ENCODE peak calls at places on chromosomes 1 and 21, in eight cellular contexts. O is IMR-90, R is epithelial cell of esophagus, P is AG04450, E is transverse colon, B is HAP-1, A is upper lobe of right lung, H is endothelial cell of umbilical vein. U is an unnamed sample.
A peak's percentile ranks its signal among the peaks of the same experiment; 100 is the strongest.

GRCh38 chr1:14338509-14338908 is 260.0 kb upstream of the KAZN start:
- DNase-seq in O (no peak), R (no peak), P (no peak), E (no peak), B (no peak), A (no peak), H (no peak), U (no peak)

GRCh38 chr1:151145158-151146071 is 1.0 kb downstream of the SEMA6C start:
- DNase-seq in O (no peak), R (peak; percentile 22), P (no peak), E (no peak), B (no peak), A (peak; percentile 67), H (peak; percentile 49), U (no peak)

GRCh38 chr1:45617618-45618017 is 6.2 kb downstream of the CCDC17 start:
- DNase-seq in O (peak; percentile 75), R (peak; percentile 27), P (no peak), E (no peak), B (no peak), A (no peak), H (peak; percentile 65), U (no peak)

GRCh38 chr1:53378932-53379661 is 51.2 kb upstream of the LRP8 start:
- DNase-seq in O (no peak), R (no peak), P (no peak), E (no peak), B (no peak), A (peak; percentile 5), H (no peak), U (no peak)

GRCh38 chr1:87410771-87411170 is 82.1 kb downstream of the LMO4 start:
- DNase-seq in O (peak; percentile 17), R (peak; percentile 3), P (no peak), E (peak; percentile 77), B (no peak), A (no peak), H (no peak), U (no peak)

GRCh38 chr1:18684306-18684705 is 53.7 kb downstream of the PAX7 start:
- DNase-seq in O (no peak), R (no peak), P (no peak), E (no peak), B (no peak), A (no peak), H (no peak), U (no peak)

GRCh38 chr1:203244776-203245175 is 15.3 kb upstream of the CHIT1 start:
- DNase-seq in O (no peak), R (no peak), P (no peak), E (no peak), B (no peak), A (no peak), H (no peak), U (no peak)

GRCh38 chr1:92877081-92877711 is 45.4 kb downstream of the RPL5 start:
- DNase-seq in O (no peak), R (no peak), P (no peak), E (no peak), B (no peak), A (no peak), H (no peak), U (no peak)

GRCh38 chr1:11707621-11708276 is 16.2 kb downstream of the DRAXIN start:
- DNase-seq in O (no peak), R (no peak), P (no peak), E (peak; percentile 28), B (peak; percentile 8), A (peak; percentile 77), H (no peak), U (no peak)

GRCh38 chr1:58592521-58593134 is 15.6 kb upstream of the TACSTD2 start:
- DNase-seq in O (peak; percentile 87), R (peak; percentile 98), P (peak; percentile 80), E (no peak), B (no peak), A (peak; percentile 87), H (peak; percentile 98), U (peak; percentile 81)

GRCh38 chr1:40979241-40980067 is at the start of gene CTPS1:
- DNase-seq in O (peak; percentile 91), R (peak; percentile 93), P (peak; percentile 78), E (peak; percentile 96), B (peak; percentile 78), A (peak; percentile 98), H (peak; percentile 92), U (peak; percentile 83)

GRCh38 chr1:55476445-55477015 is 261.4 kb upstream of the USP24 start:
- DNase-seq in O (no peak), R (no peak), P (no peak), E (no peak), B (no peak), A (no peak), H (no peak), U (no peak)

GRCh38 chr1:107682467-107682866 is 282.5 kb downstream of the VAV3 start:
- DNase-seq in O (no peak), R (peak; percentile 79), P (no peak), E (no peak), B (peak; percentile 10), A (no peak), H (no peak), U (no peak)

GRCh38 chr1:97691325-97691724 is 229.5 kb downstream of the DPYD start:
- DNase-seq in O (no peak), R (no peak), P (no peak), E (no peak), B (no peak), A (no peak), H (no peak), U (no peak)

GRCh38 chr1:65264197-65264929 is 45.0 kb upstream of the DNAJC6 start:
- DNase-seq in O (peak; percentile 37), R (peak; percentile 74), P (no peak), E (no peak), B (no peak), A (no peak), H (peak; percentile 13), U (no peak)

GRCh38 chr1:17201201-17202021 is 3.5 kb upstream of the PADI1 start:
- DNase-seq in O (no peak), R (no peak), P (no peak), E (no peak), B (no peak), A (peak; percentile 33), H (no peak), U (no peak)

GRCh38 chr1:41455479-41456271 is 28.8 kb downstream of the EDN2 start:
- DNase-seq in O (peak; percentile 40), R (peak; percentile 79), P (no peak), E (peak; percentile 55), B (no peak), A (no peak), H (no peak), U (no peak)

GRCh38 chr21:36079010-36079649 is 9.3 kb downstream of the CBR1 start:
- DNase-seq in O (no peak), R (no peak), P (no peak), E (peak; percentile 61), B (no peak), A (peak; percentile 75), H (no peak), U (no peak)

GRCh38 chr1:9729523-9729922 is 78.0 kb downstream of the PIK3CD start:
- DNase-seq in O (no peak), R (no peak), P (no peak), E (no peak), B (no peak), A (no peak), H (no peak), U (no peak)
- H3K4me3 ChIP-seq in O (no peak overlapping the region), R (no peak overlapping the region), P (no peak overlapping the region), E (no peak overlapping the region), B (no peak overlapping the region), A (no peak overlapping the region), H (no peak overlapping the region), U (no peak overlapping the region)

DNA sequence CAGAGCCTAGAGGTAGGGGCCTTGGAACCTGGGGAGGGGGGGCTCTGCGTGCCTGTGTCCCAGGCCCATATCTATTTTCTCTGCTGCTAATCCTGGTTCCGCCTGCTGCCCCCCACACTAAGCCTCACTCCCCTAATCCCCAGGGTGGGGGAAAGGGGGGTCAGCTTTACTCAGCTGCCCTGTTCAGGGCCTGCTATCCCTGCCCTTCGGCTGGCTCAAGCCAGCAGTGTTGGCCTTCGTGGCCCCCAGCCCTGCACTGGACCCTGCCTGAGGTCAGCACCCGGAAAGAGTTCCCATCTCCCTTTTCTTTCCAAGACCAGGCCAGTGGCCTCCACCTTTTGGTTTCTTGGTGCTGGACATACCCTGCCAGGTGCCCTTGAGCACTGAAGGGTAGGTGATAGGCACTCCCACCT is 8.4 kb downstream of the ZBTB7B start:
- DNase-seq in O (no peak), R (no peak), P (no peak), E (no peak), B (no peak), A (no peak), H (no peak), U (no peak)
- H3K4me3 ChIP-seq in O (no peak overlapping the region), R (peak overlapping the region; percentile 21), P (no peak overlapping the region), E (no peak overlapping the region), B (no peak overlapping the region), A (no peak overlapping the region), H (no peak overlapping the region), U (no peak overlapping the region)

GRCh38 chr1:31535561-31535960 is 40.8 kb upstream of the TINAGL1 start:
- DNase-seq in O (no peak), R (peak; percentile 86), P (no peak), E (no peak), B (no peak), A (no peak), H (no peak), U (no peak)

GRCh38 chr1:31529999-31530705 is 46.2 kb upstream of the TINAGL1 start:
- DNase-seq in O (peak; percentile 34), R (peak; percentile 45), P (no peak), E (no peak), B (no peak), A (no peak), H (no peak), U (no peak)

GRCh38 chr1:31531177-31532000 is 44.9 kb upstream of the TINAGL1 start:
- DNase-seq in O (peak; percentile 70), R (peak; percentile 81), P (peak; percentile 32), E (no peak), B (peak; percentile 98), A (no peak), H (peak; percentile 34), U (no peak)

GRCh38 chr1:31532114-31532644 is 44.1 kb upstream of the TINAGL1 start:
- DNase-seq in O (no peak), R (no peak), P (no peak), E (no peak), B (peak; percentile 33), A (no peak), H (no peak), U (no peak)
- H3K4me3 ChIP-seq in O (no peak overlapping the region), R (no peak overlapping the region), P (no peak overlapping the region), E (no peak overlapping the region), B (no peak overlapping the region), A (no peak overlapping the region), H (no peak overlapping the region), U (no peak overlapping the region)

GRCh38 chr1:193313354-193314140 is 127.1 kb upstream of the B3GALT2 start:
- DNase-seq in O (no peak), R (no peak), P (no peak), E (peak; percentile 19), B (no peak), A (no peak), H (peak; percentile 32), U (no peak)

GRCh38 chr1:193321242-193321842 is 134.9 kb upstream of the B3GALT2 start:
- DNase-seq in O (no peak), R (no peak), P (no peak), E (no peak), B (no peak), A (no peak), H (no peak), U (peak; percentile 81)

GRCh38 chr1:193322218-193322617 is 135.8 kb upstream of the B3GALT2 start:
- DNase-seq in O (peak; percentile 84), R (peak; percentile 77), P (peak; percentile 51), E (no peak), B (no peak), A (no peak), H (peak; percentile 78), U (peak; percentile 58)

GRCh38 chr1:193320281-193320680 is 133.9 kb upstream of the B3GALT2 start:
- DNase-seq in O (no peak), R (peak; percentile 52), P (no peak), E (no peak), B (no peak), A (no peak), H (no peak), U (no peak)

GRCh38 chr1:193318347-193318746 is 131.9 kb upstream of the B3GALT2 start:
- DNase-seq in O (peak; percentile 47), R (no peak), P (no peak), E (no peak), B (no peak), A (no peak), H (no peak), U (no peak)
- H3K4me3 ChIP-seq in O (no peak overlapping the region), R (no peak overlapping the region), P (no peak overlapping the region), E (no peak overlapping the region), B (no peak overlapping the region), A (no peak overlapping the region), H (no peak overlapping the region), U (no peak overlapping the region)

U was measured in astrocyte of the cerebellum.